ENCODE peak calls at places on chromosomes 4 and X, in four cellular contexts. One of them, this sample, is unnamed.

GRCh38 chr4:13626492-13627184 is 887 bp downstream of the BOD1L1 start:
- DNase-seq in GM12878: no peak
- DNase-seq in esophagus squamous epithelium: no peak
- DNase-seq in IMR-90: no peak
- DNase-seq in this sample: no peak

GRCh38 chrX:1244164-1245076 is 24.2 kb upstream of the CSF2RA start:
- DNase-seq in GM12878: no peak
- DNase-seq in esophagus squamous epithelium: no peak
- DNase-seq in IMR-90: no peak
- DNase-seq in this sample: no peak

GRCh38 chr4:67151376-67152343 is 393.6 kb downstream of the CENPC start:
- DNase-seq in GM12878: no peak
- DNase-seq in esophagus squamous epithelium: no peak
- DNase-seq in IMR-90: no peak
- DNase-seq in this sample: no peak

GRCh38 chr4:120929847-120930246 is 7.3 kb upstream of the PRDM5 start:
- DNase-seq in GM12878: no peak
- DNase-seq in esophagus squamous epithelium: no peak
- DNase-seq in IMR-90: no peak
- DNase-seq in this sample: no peak

GRCh38 chrX:21930986-21931385 is 9.5 kb upstream of the SMS start:
- DNase-seq in GM12878: no peak
- DNase-seq in esophagus squamous epithelium: no peak
- DNase-seq in IMR-90: no peak
- DNase-seq in this sample: no peak

GRCh38 chrX:14948701-14949100 is 75.5 kb downstream of the MOSPD2 start:
- DNase-seq in GM12878: no peak
- DNase-seq in esophagus squamous epithelium: no peak
- DNase-seq in IMR-90: no peak
- DNase-seq in this sample: no peak

GRCh38 chr4:7632971-7633370 is 198.2 kb upstream of the PSAPL1 start:
- DNase-seq in GM12878: no peak
- DNase-seq in esophagus squamous epithelium: no peak
- DNase-seq in IMR-90: no peak
- DNase-seq in this sample: no peak

GRCh38 chrX:20514358-20514757 is 247.6 kb upstream of the RPS6KA3 start:
- DNase-seq in GM12878: no peak
- DNase-seq in esophagus squamous epithelium: no peak
- DNase-seq in IMR-90: peak; percentile 83
- DNase-seq in this sample: no peak

GRCh38 chr4:152348670-152349069 is 187.2 kb downstream of the FBXW7 start:
- DNase-seq in GM12878: no peak
- DNase-seq in esophagus squamous epithelium: no peak
- DNase-seq in IMR-90: no peak
- DNase-seq in this sample: no peak

DNA sequence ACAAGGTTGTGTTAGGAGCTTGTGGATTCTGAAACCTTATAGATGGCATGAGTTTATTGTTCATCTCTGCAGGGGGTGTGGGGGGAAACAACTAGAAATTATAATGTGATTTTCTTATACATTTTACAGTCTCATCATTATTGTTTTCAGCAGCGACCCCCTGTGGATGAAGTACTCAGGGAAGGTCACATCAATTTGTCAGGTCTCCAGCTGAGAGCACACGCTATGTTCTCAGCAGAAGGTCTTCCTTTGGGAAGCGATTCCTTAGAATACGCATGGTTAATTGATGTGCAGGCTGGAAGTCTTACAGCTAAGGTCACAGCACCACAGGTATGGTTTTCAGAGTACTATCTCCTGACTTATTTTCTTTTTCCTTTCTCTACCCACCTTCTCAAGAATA is 72.2 kb downstream of the BLTP1 start:
- DNase-seq in GM12878: no peak
- DNase-seq in esophagus squamous epithelium: no peak
- DNase-seq in IMR-90: peak; percentile 22
- DNase-seq in this sample: no peak
- TF ChIP-seq CTCF in GM12878: no peak
- TF ChIP-seq CTCF in esophagus squamous epithelium: no peak
- TF ChIP-seq CTCF in IMR-90: peak; percentile 45
- TF ChIP-seq CTCF in this sample: no peak

GRCh38 chr4:185811509-185812364 is at the start of gene SORBS2:
- DNase-seq in GM12878: peak; percentile 56
- DNase-seq in esophagus squamous epithelium: no peak
- DNase-seq in IMR-90: peak; percentile 25
- DNase-seq in this sample: no peak
- TF ChIP-seq POLR2A in GM12878: no peak
- TF ChIP-seq POLR2A in esophagus squamous epithelium: no peak
- TF ChIP-seq POLR2A in IMR-90: no peak
- TF ChIP-seq POLR2A in this sample: no peak

GRCh38 chr4:26863512-26863911 is 2.9 kb downstream of the STIM2 start:
- DNase-seq in GM12878: no peak
- DNase-seq in esophagus squamous epithelium: no peak
- DNase-seq in IMR-90: no peak
- DNase-seq in this sample: no peak
- H3K4me3 ChIP-seq in GM12878: peak overlapping the region; percentile 55
- H3K4me3 ChIP-seq in esophagus squamous epithelium: no peak overlapping the region
- H3K4me3 ChIP-seq in IMR-90: no peak overlapping the region
- H3K4me3 ChIP-seq in this sample: no peak overlapping the region

GRCh38 chrX:2499507-2499906 is 1.3 kb downstream of the DHRSX start:
- DNase-seq in GM12878: no peak
- DNase-seq in esophagus squamous epithelium: no peak
- DNase-seq in IMR-90: no peak
- DNase-seq in this sample: peak; percentile 53

GRCh38 chrX:2500681-2501151 is at the start of the genes DHRSX and ZBED1:
- DNase-seq in GM12878: no peak
- DNase-seq in esophagus squamous epithelium: no peak
- DNase-seq in IMR-90: no peak
- DNase-seq in this sample: peak; percentile 88

GRCh38 chrX:2498781-2499302 is 1.9 kb downstream of the DHRSX start:
- DNase-seq in GM12878: no peak
- DNase-seq in esophagus squamous epithelium: no peak
- DNase-seq in IMR-90: peak; percentile 18
- DNase-seq in this sample: peak; percentile 87

GRCh38 chrX:2501246-2502102 is 698 bp upstream of the DHRSX start:
- DNase-seq in GM12878: no peak
- DNase-seq in esophagus squamous epithelium: no peak
- DNase-seq in IMR-90: no peak
- DNase-seq in this sample: peak; percentile 85

GRCh38 chrX:2500091-2500680 is 590 bp downstream of the DHRSX start:
- DNase-seq in GM12878: no peak
- DNase-seq in esophagus squamous epithelium: no peak
- DNase-seq in IMR-90: peak; percentile 65
- DNase-seq in this sample: peak; percentile 85
- TF ChIP-seq CTCF in GM12878: peak; percentile 13
- TF ChIP-seq CTCF in esophagus squamous epithelium: no peak
- TF ChIP-seq CTCF in IMR-90: no peak
- TF ChIP-seq CTCF in this sample: no peak

GRCh38 chrX:3712080-3712869 is 1.2 kb downstream of the PRKX start:
- DNase-seq in GM12878: no peak
- DNase-seq in esophagus squamous epithelium: no peak
- DNase-seq in IMR-90: peak; percentile 32
- DNase-seq in this sample: no peak

GRCh38 chrX:3711331-3711917 is 2.0 kb downstream of the PRKX start:
- DNase-seq in GM12878: peak; percentile 11
- DNase-seq in esophagus squamous epithelium: no peak
- DNase-seq in IMR-90: no peak
- DNase-seq in this sample: no peak

GRCh38 chrX:3712870-3713224 is 602 bp downstream of the PRKX start:
- DNase-seq in GM12878: no peak
- DNase-seq in esophagus squamous epithelium: no peak
- DNase-seq in IMR-90: no peak
- DNase-seq in this sample: no peak

GRCh38 chrX:3713937-3714434 is 537 bp upstream of the PRKX start:
- DNase-seq in GM12878: no peak
- DNase-seq in esophagus squamous epithelium: peak; percentile 4
- DNase-seq in IMR-90: no peak
- DNase-seq in this sample: no peak

DNA sequence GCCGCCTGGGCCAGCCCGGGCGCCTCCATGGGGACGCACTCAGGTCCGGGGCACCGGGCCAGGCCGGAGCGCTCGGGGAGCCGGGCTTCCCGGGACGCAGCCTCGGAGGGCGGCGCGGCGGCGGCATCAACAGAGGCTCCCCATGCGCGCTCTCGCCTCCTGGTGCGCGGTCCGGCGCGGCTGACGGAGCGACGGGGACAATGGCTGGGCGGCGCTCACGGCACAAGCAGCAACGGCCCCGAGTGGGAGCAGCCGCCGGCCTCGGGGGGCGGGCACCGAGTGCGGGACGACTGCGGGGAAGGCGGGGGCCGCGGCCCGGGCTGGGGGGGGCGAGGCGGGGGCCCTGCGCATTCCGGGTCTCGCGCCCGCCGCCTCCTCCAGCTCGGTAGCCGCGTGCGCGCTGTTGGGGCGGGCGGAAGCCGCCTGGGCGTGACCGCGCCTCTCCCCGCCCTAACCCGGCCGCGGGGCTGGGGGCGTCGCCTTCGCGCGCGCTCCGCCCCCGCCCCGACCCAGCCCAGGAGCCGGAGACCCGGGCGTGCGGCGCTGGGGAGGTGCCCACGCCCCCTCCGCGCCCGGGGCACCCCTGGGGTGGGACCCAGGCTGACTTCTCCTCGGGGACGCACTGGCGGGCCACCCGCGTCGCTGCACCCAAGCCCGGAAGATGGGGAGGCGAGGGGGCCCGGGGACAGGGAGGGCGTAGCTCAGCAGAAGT is at the start of gene PRKX:
- DNase-seq in GM12878: peak; percentile 13
- DNase-seq in esophagus squamous epithelium: peak; percentile 11
- DNase-seq in IMR-90: peak; percentile 36
- DNase-seq in this sample: peak; percentile 91
- TF ChIP-seq POLR2A in GM12878: peak; percentile 81
- TF ChIP-seq POLR2A in esophagus squamous epithelium: no peak
- TF ChIP-seq POLR2A in IMR-90: no peak
- TF ChIP-seq POLR2A in this sample: no peak

GRCh38 chr4:2814627-2815026 is 21.7 kb downstream of the SH3BP2 start:
- DNase-seq in GM12878: no peak
- DNase-seq in esophagus squamous epithelium: no peak
- DNase-seq in IMR-90: no peak
- DNase-seq in this sample: no peak
- H3K4me3 ChIP-seq in GM12878: peak overlapping the region; percentile 97
- H3K4me3 ChIP-seq in esophagus squamous epithelium: no peak overlapping the region
- H3K4me3 ChIP-seq in IMR-90: no peak overlapping the region
- H3K4me3 ChIP-seq in this sample: no peak overlapping the region

GRCh38 chrX:49840679-49841078 is 11.6 kb downstream of the PAGE4 start:
- DNase-seq in GM12878: peak; percentile 15
- DNase-seq in esophagus squamous epithelium: no peak
- DNase-seq in IMR-90: peak; percentile 35
- DNase-seq in this sample: no peak
- TF ChIP-seq CTCF in GM12878: peak; percentile 57
- TF ChIP-seq CTCF in esophagus squamous epithelium: no peak
- TF ChIP-seq CTCF in IMR-90: peak; percentile 39
- TF ChIP-seq CTCF in this sample: no peak

DNA sequence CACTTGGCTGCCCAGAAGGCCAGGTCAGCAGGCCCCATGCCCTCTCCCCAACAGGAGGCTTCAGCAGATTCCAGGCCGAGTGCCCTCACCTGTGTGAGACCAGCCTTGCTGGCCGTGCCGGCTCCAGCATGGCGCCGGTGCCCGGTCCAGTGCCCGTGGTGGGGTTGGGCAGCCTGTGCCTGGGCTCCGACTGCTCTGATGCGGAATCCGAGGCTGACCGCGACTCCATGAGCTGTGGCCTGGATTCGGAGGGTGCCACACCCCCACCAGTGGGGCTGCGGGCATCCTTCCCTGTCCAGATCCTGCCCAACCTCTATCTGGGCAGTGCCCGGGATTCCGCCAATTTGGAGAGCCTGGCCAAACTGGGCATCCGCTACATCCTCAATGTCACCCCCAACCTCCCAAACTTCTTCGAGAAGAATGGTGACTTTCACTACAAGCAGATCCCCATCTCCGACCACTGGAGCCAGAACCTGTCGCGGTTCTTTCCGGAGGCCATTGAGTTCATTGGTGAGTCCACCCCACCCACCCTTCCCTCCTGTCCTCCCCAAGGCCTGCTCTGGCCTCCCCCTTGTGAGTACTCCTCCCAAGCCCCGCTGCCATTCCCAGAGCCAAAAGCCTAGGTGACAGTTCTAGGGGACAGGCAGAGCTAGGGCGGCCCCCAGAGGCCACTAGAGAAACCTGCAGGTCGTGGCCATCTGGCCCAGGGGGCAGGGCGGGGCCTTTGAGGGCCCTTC is 2.3 kb downstream of the DUSP9 start:
- DNase-seq in GM12878: no peak
- DNase-seq in esophagus squamous epithelium: no peak
- DNase-seq in IMR-90: no peak
- DNase-seq in this sample: no peak
- TF ChIP-seq POLR2A in GM12878: no peak
- TF ChIP-seq POLR2A in esophagus squamous epithelium: no peak
- TF ChIP-seq POLR2A in IMR-90: no peak
- TF ChIP-seq POLR2A in this sample: no peak

GRCh38 chr4:86487738-86488137 is 106.4 kb upstream of the PTPN13 start:
- DNase-seq in GM12878: no peak
- DNase-seq in esophagus squamous epithelium: no peak
- DNase-seq in IMR-90: no peak
- DNase-seq in this sample: no peak
- H3K4me3 ChIP-seq in GM12878: no peak overlapping the region
- H3K4me3 ChIP-seq in esophagus squamous epithelium: no peak overlapping the region
- H3K4me3 ChIP-seq in IMR-90: no peak overlapping the region
- H3K4me3 ChIP-seq in this sample: no peak overlapping the region

This sample was measured in lower leg skin.